ENCODE peak calls at places on chromosomes 12 and 14, in seven cellular contexts. One of them, this sample, is unnamed.

GRCh38 chr12:128783129-128783574 is 40.6 kb downstream of the SLC15A4 start:
- DNase-seq in DND-41: peak
- DNase-seq in fibroblast of pulmonary artery: peak
- DNase-seq in endothelial cell: no peak
- DNase-seq in BJ: no peak
- DNase-seq in Caco-2: no peak
- DNase-seq in lower leg skin: no peak
- DNase-seq in this sample: peak

GRCh38 chr12:126770188-126770587 is 1496.8 kb upstream of the TMEM132C start:
- DNase-seq in endothelial cell: no peak
- DNase-seq in DND-41: no peak
- DNase-seq in Caco-2: no peak
- DNase-seq in fibroblast of pulmonary artery: no peak
- DNase-seq in lower leg skin: no peak
- DNase-seq in BJ: no peak
- DNase-seq in this sample: no peak

GRCh38 chr12:121514184-121514742 is 66.6 kb downstream of the KDM2B start:
- DNase-seq in DND-41: no peak
- DNase-seq in Caco-2: no peak
- DNase-seq in lower leg skin: no peak
- DNase-seq in fibroblast of pulmonary artery: no peak
- DNase-seq in BJ: no peak
- DNase-seq in endothelial cell: no peak
- DNase-seq in this sample: no peak

GRCh38 chr14:92482621-92483319 is 30.8 kb upstream of the RIN3 start:
- DNase-seq in Caco-2: no peak
- DNase-seq in DND-41: no peak
- DNase-seq in fibroblast of pulmonary artery: no peak
- DNase-seq in BJ: no peak
- DNase-seq in endothelial cell: no peak
- DNase-seq in lower leg skin: peak
- DNase-seq in this sample: no peak

GRCh38 chr12:75437564-75437963 is 43.0 kb upstream of the GLIPR1 start:
- DNase-seq in fibroblast of pulmonary artery: peak
- DNase-seq in DND-41: no peak
- DNase-seq in Caco-2: no peak
- DNase-seq in BJ: no peak
- DNase-seq in endothelial cell: no peak
- DNase-seq in lower leg skin: no peak
- DNase-seq in this sample: peak

GRCh38 chr12:6076776-6077700 is 47.4 kb downstream of the VWF start:
- DNase-seq in endothelial cell: no peak
- DNase-seq in DND-41: no peak
- DNase-seq in Caco-2: no peak
- DNase-seq in BJ: no peak
- DNase-seq in lower leg skin: no peak
- DNase-seq in fibroblast of pulmonary artery: no peak
- DNase-seq in this sample: no peak

GRCh38 chr12:109827566-109828550 is 5.3 kb downstream of the TRPV4 start:
- DNase-seq in fibroblast of pulmonary artery: peak
- DNase-seq in BJ: no peak
- DNase-seq in endothelial cell: no peak
- DNase-seq in Caco-2: no peak
- DNase-seq in lower leg skin: peak
- DNase-seq in DND-41: no peak
- DNase-seq in this sample: no peak

GRCh38 chr14:31564194-31564593 is 3.0 kb downstream of the NUBPL start:
- DNase-seq in Caco-2: no peak
- DNase-seq in DND-41: no peak
- DNase-seq in BJ: no peak
- DNase-seq in fibroblast of pulmonary artery: no peak
- DNase-seq in lower leg skin: no peak
- DNase-seq in endothelial cell: no peak
- DNase-seq in this sample: no peak

GRCh38 chr14:79179985-79180384 is 1009.8 kb downstream of the NRXN3 start:
- DNase-seq in Caco-2: no peak
- DNase-seq in DND-41: no peak
- DNase-seq in BJ: no peak
- DNase-seq in lower leg skin: no peak
- DNase-seq in fibroblast of pulmonary artery: no peak
- DNase-seq in endothelial cell: no peak
- DNase-seq in this sample: no peak

GRCh38 chr12:55720071-55720564 is at the start of gene RDH5:
- DNase-seq in fibroblast of pulmonary artery: peak
- DNase-seq in Caco-2: peak
- DNase-seq in endothelial cell: no peak
- DNase-seq in BJ: no peak
- DNase-seq in lower leg skin: no peak
- DNase-seq in DND-41: no peak
- DNase-seq in this sample: peak

GRCh38 chr14:66039495-66039894 is 446.7 kb upstream of the CCDC196 start:
- DNase-seq in fibroblast of pulmonary artery: no peak
- DNase-seq in DND-41: no peak
- DNase-seq in BJ: no peak
- DNase-seq in endothelial cell: no peak
- DNase-seq in lower leg skin: no peak
- DNase-seq in Caco-2: no peak
- DNase-seq in this sample: no peak

GRCh38 chr12:59937148-59937547 is 341.3 kb downstream of the SLC16A7 start:
- DNase-seq in endothelial cell: no peak
- DNase-seq in lower leg skin: no peak
- DNase-seq in Caco-2: no peak
- DNase-seq in DND-41: no peak
- DNase-seq in fibroblast of pulmonary artery: no peak
- DNase-seq in BJ: no peak
- DNase-seq in this sample: peak

GRCh38 chr14:53924754-53925153 is 31.9 kb downstream of the BMP4 start:
- DNase-seq in lower leg skin: no peak
- DNase-seq in Caco-2: no peak
- DNase-seq in DND-41: no peak
- DNase-seq in BJ: peak
- DNase-seq in endothelial cell: no peak
- DNase-seq in fibroblast of pulmonary artery: peak
- DNase-seq in this sample: peak

GRCh38 chr14:85443001-85443400 is 86.9 kb upstream of the FLRT2 start:
- DNase-seq in BJ: no peak
- DNase-seq in Caco-2: no peak
- DNase-seq in DND-41: no peak
- DNase-seq in endothelial cell: no peak
- DNase-seq in fibroblast of pulmonary artery: peak
- DNase-seq in lower leg skin: no peak
- DNase-seq in this sample: no peak

GRCh38 chr12:55068416-55069010 is 48.7 kb downstream of the NEUROD4 start:
- DNase-seq in endothelial cell: peak
- DNase-seq in lower leg skin: no peak
- DNase-seq in DND-41: peak
- DNase-seq in Caco-2: peak
- DNase-seq in fibroblast of pulmonary artery: peak
- DNase-seq in BJ: no peak
- DNase-seq in this sample: peak

GRCh38 chr12:103884316-103884715 is 43.3 kb upstream of the NT5DC3 start:
- DNase-seq in DND-41: no peak
- DNase-seq in Caco-2: no peak
- DNase-seq in lower leg skin: no peak
- DNase-seq in BJ: no peak
- DNase-seq in fibroblast of pulmonary artery: peak
- DNase-seq in endothelial cell: no peak
- DNase-seq in this sample: peak

GRCh38 chr12:19167708-19168107 is 38.2 kb downstream of the PLEKHA5 start:
- DNase-seq in BJ: no peak
- DNase-seq in DND-41: no peak
- DNase-seq in Caco-2: no peak
- DNase-seq in fibroblast of pulmonary artery: no peak
- DNase-seq in lower leg skin: no peak
- DNase-seq in endothelial cell: no peak
- DNase-seq in this sample: no peak

GRCh38 chr14:35384386-35385041 is 20.0 kb downstream of the NFKBIA start:
- DNase-seq in DND-41: no peak
- DNase-seq in fibroblast of pulmonary artery: peak
- DNase-seq in Caco-2: no peak
- DNase-seq in endothelial cell: no peak
- DNase-seq in BJ: peak
- DNase-seq in lower leg skin: no peak
- DNase-seq in this sample: peak

GRCh38 chr14:95255487-95255886 is 64.2 kb downstream of the CLMN start:
- DNase-seq in Caco-2: peak
- DNase-seq in lower leg skin: peak
- DNase-seq in endothelial cell: peak
- DNase-seq in fibroblast of pulmonary artery: peak
- DNase-seq in DND-41: no peak
- DNase-seq in BJ: no peak
- DNase-seq in this sample: peak

GRCh38 chr12:115312901-115313300 is 628.9 kb upstream of the TBX3 start:
- DNase-seq in lower leg skin: no peak
- DNase-seq in BJ: no peak
- DNase-seq in DND-41: no peak
- DNase-seq in fibroblast of pulmonary artery: no peak
- DNase-seq in Caco-2: no peak
- DNase-seq in endothelial cell: no peak
- DNase-seq in this sample: no peak

GRCh38 chr12:23217716-23218115 is 592.7 kb downstream of the ETNK1 start:
- DNase-seq in DND-41: no peak
- DNase-seq in fibroblast of pulmonary artery: no peak
- DNase-seq in BJ: no peak
- DNase-seq in Caco-2: no peak
- DNase-seq in lower leg skin: no peak
- DNase-seq in endothelial cell: no peak
- DNase-seq in this sample: no peak

GRCh38 chr14:99619873-99620834 is 16.1 kb upstream of the CCDC85C start:
- DNase-seq in endothelial cell: peak
- DNase-seq in Caco-2: no peak
- DNase-seq in lower leg skin: no peak
- DNase-seq in BJ: no peak
- DNase-seq in fibroblast of pulmonary artery: peak
- DNase-seq in DND-41: no peak
- DNase-seq in this sample: peak

DNA sequence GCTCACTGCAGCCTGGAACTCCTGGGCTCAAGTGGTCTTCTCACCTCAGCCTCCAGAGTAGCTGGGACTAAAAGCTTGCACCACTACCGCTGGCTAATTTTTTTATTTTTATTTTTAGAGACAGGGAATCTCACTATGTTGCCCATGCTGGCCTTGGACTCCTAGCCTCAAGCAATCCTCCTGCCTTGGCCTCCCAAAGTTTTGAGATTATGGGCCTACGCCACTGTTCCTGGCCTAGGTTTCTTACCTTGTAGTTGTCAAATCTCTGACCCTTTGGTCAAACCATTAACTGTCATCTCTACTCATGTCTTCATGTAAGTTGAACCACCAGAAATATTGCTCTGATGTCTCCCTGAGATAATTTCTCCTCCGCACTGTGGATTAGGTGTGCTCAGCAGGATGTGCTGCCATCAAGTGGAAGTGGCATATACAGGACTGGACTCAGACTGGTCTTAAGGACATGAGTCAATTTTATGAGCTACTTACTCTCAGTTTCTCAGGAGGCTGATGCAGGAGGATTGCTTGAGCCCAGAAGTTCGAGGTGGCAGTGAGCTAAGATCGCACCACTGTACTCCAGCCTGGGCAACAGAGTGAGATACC is 28.5 kb downstream of the ACTR6 start:
- DNase-seq in lower leg skin: no peak
- DNase-seq in Caco-2: peak
- DNase-seq in fibroblast of pulmonary artery: peak
- DNase-seq in BJ: no peak
- DNase-seq in endothelial cell: no peak
- DNase-seq in DND-41: no peak
- DNase-seq in this sample: peak
- TF ChIP-seq CTCF in lower leg skin: no peak
- TF ChIP-seq CTCF in Caco-2: no peak
- TF ChIP-seq CTCF in fibroblast of pulmonary artery: peak
- TF ChIP-seq CTCF in BJ: peak
- TF ChIP-seq CTCF in endothelial cell: no peak
- TF ChIP-seq CTCF in DND-41: peak
- TF ChIP-seq CTCF in this sample: no peak

GRCh38 chr14:84375235-84375634 is 1154.7 kb upstream of the FLRT2 start:
- DNase-seq in lower leg skin: no peak
- DNase-seq in DND-41: no peak
- DNase-seq in Caco-2: no peak
- DNase-seq in endothelial cell: no peak
- DNase-seq in BJ: no peak
- DNase-seq in fibroblast of pulmonary artery: peak
- DNase-seq in this sample: no peak
- TF ChIP-seq CTCF in lower leg skin: no peak
- TF ChIP-seq CTCF in DND-41: no peak
- TF ChIP-seq CTCF in Caco-2: no peak
- TF ChIP-seq CTCF in endothelial cell: no peak
- TF ChIP-seq CTCF in BJ: no peak
- TF ChIP-seq CTCF in fibroblast of pulmonary artery: no peak
- TF ChIP-seq CTCF in this sample: no peak

GRCh38 chr12:46574853-46575252 is 202.3 kb upstream of the SLC38A2 start:
- DNase-seq in Caco-2: no peak
- DNase-seq in fibroblast of pulmonary artery: no peak
- DNase-seq in lower leg skin: no peak
- DNase-seq in DND-41: no peak
- DNase-seq in endothelial cell: no peak
- DNase-seq in BJ: no peak
- DNase-seq in this sample: no peak

GRCh38 chr12:46579474-46579873 is 206.9 kb upstream of the SLC38A2 start:
- DNase-seq in lower leg skin: no peak
- DNase-seq in BJ: no peak
- DNase-seq in endothelial cell: no peak
- DNase-seq in DND-41: no peak
- DNase-seq in fibroblast of pulmonary artery: no peak
- DNase-seq in Caco-2: no peak
- DNase-seq in this sample: no peak

GRCh38 chr12:46578190-46578982 is 205.8 kb upstream of the SLC38A2 start:
- DNase-seq in lower leg skin: no peak
- DNase-seq in fibroblast of pulmonary artery: no peak
- DNase-seq in BJ: no peak
- DNase-seq in Caco-2: no peak
- DNase-seq in endothelial cell: no peak
- DNase-seq in DND-41: no peak
- DNase-seq in this sample: peak

GRCh38 chr12:46577063-46577776 is 204.6 kb upstream of the SLC38A2 start:
- DNase-seq in lower leg skin: no peak
- DNase-seq in BJ: no peak
- DNase-seq in fibroblast of pulmonary artery: no peak
- DNase-seq in Caco-2: no peak
- DNase-seq in endothelial cell: no peak
- DNase-seq in DND-41: no peak
- DNase-seq in this sample: no peak

GRCh38 chr12:46580445-46580844 is 207.9 kb upstream of the SLC38A2 start:
- DNase-seq in fibroblast of pulmonary artery: no peak
- DNase-seq in BJ: no peak
- DNase-seq in Caco-2: no peak
- DNase-seq in endothelial cell: no peak
- DNase-seq in DND-41: no peak
- DNase-seq in lower leg skin: no peak
- DNase-seq in this sample: no peak
- TF ChIP-seq CTCF in fibroblast of pulmonary artery: no peak
- TF ChIP-seq CTCF in BJ: no peak
- TF ChIP-seq CTCF in Caco-2: no peak
- TF ChIP-seq CTCF in endothelial cell: no peak
- TF ChIP-seq CTCF in DND-41: no peak
- TF ChIP-seq CTCF in lower leg skin: no peak
- TF ChIP-seq CTCF in this sample: no peak

DNA sequence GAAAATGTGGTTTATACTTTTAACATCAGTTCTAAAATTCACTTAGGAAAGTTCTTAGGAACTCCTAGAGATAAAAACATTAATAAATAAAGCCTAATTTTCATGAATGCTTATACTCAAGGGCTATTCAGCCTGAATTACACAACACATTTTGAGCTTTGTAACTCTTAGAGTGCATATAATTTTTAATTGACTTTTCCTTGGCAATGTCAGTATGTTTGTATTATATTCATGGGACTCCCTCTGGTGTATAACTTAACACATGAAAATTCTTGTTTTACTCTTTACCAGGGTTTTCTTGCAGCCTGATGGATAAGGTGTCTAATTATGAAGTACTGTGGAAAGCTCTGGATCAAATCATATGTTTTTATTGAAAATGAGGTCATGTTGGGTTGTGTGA is 150.6 kb upstream of the HMGA2 start:
- DNase-seq in lower leg skin: no peak
- DNase-seq in Caco-2: no peak
- DNase-seq in BJ: no peak
- DNase-seq in fibroblast of pulmonary artery: peak
- DNase-seq in DND-41: no peak
- DNase-seq in endothelial cell: no peak
- DNase-seq in this sample: peak
- TF ChIP-seq CTCF in lower leg skin: no peak
- TF ChIP-seq CTCF in Caco-2: no peak
- TF ChIP-seq CTCF in BJ: peak
- TF ChIP-seq CTCF in fibroblast of pulmonary artery: peak
- TF ChIP-seq CTCF in DND-41: no peak
- TF ChIP-seq CTCF in endothelial cell: no peak
- TF ChIP-seq CTCF in this sample: peak

This sample was measured in AG10803.